ENCODE peak calls at places on chromosomes 7 and 10, in four cellular contexts. One of them, this sample, is unnamed.

GRCh38 chr7:127251458-127252379 is 1.0 kb downstream of the GRM8 start:
- DNase-seq in DMS79 treated with DMSO at 0.1 percent for 48 hours: peak
- DNase-seq in stimulated activated naive CD4-positive, alpha-beta T cell: no peak
- DNase-seq in MV-4-11: no peak
- DNase-seq in this sample: no peak

GRCh38 chr7:78736548-78736947 is 716.9 kb downstream of the MAGI2 start:
- DNase-seq in DMS79 treated with DMSO at 0.1 percent for 48 hours: no peak
- DNase-seq in stimulated activated naive CD4-positive, alpha-beta T cell: no peak
- DNase-seq in MV-4-11: no peak
- DNase-seq in this sample: no peak

GRCh38 chr7:44201813-44202212 is 1.0 kb downstream of the YKT6 start:
- DNase-seq in DMS79 treated with DMSO at 0.1 percent for 48 hours: no peak
- DNase-seq in stimulated activated naive CD4-positive, alpha-beta T cell: no peak
- DNase-seq in MV-4-11: no peak
- DNase-seq in this sample: no peak

GRCh38 chr7:131653418-131654248 is 97.2 kb upstream of the PODXL start:
- DNase-seq in DMS79 treated with DMSO at 0.1 percent for 48 hours: peak
- DNase-seq in stimulated activated naive CD4-positive, alpha-beta T cell: no peak
- DNase-seq in MV-4-11: no peak
- DNase-seq in this sample: no peak

GRCh38 chr7:5423272-5423843 is at the start of gene TNRC18:
- DNase-seq in DMS79 treated with DMSO at 0.1 percent for 48 hours: peak
- DNase-seq in stimulated activated naive CD4-positive, alpha-beta T cell: no peak
- DNase-seq in MV-4-11: no peak
- DNase-seq in this sample: no peak

GRCh38 chr7:100677308-100678095 is 4.0 kb downstream of the GNB2 start:
- DNase-seq in DMS79 treated with DMSO at 0.1 percent for 48 hours: no peak
- DNase-seq in stimulated activated naive CD4-positive, alpha-beta T cell: no peak
- DNase-seq in MV-4-11: no peak
- DNase-seq in this sample: no peak

GRCh38 chr10:45580371-45580770 is 92.2 kb downstream of the ZFAND4 start:
- DNase-seq in DMS79 treated with DMSO at 0.1 percent for 48 hours: no peak
- DNase-seq in stimulated activated naive CD4-positive, alpha-beta T cell: peak
- DNase-seq in MV-4-11: no peak
- DNase-seq in this sample: no peak

GRCh38 chr7:112504093-112504695 is 23.4 kb downstream of the LSMEM1 start:
- DNase-seq in DMS79 treated with DMSO at 0.1 percent for 48 hours: no peak
- DNase-seq in stimulated activated naive CD4-positive, alpha-beta T cell: no peak
- DNase-seq in MV-4-11: no peak
- DNase-seq in this sample: no peak

GRCh38 chr7:30159698-30160143 is 24.9 kb downstream of the MTURN start:
- DNase-seq in DMS79 treated with DMSO at 0.1 percent for 48 hours: peak
- DNase-seq in stimulated activated naive CD4-positive, alpha-beta T cell: no peak
- DNase-seq in MV-4-11: peak
- DNase-seq in this sample: no peak

GRCh38 chr7:66682350-66683093 is 53.8 kb downstream of the KCTD7 start:
- DNase-seq in DMS79 treated with DMSO at 0.1 percent for 48 hours: no peak
- DNase-seq in stimulated activated naive CD4-positive, alpha-beta T cell: no peak
- DNase-seq in MV-4-11: no peak
- DNase-seq in this sample: no peak

GRCh38 chr10:48655426-48656240 is 29.0 kb upstream of the WDFY4 start:
- DNase-seq in DMS79 treated with DMSO at 0.1 percent for 48 hours: peak
- DNase-seq in stimulated activated naive CD4-positive, alpha-beta T cell: no peak
- DNase-seq in MV-4-11: no peak
- DNase-seq in this sample: no peak

GRCh38 chr7:30815016-30815854 is 44.0 kb downstream of the MINDY4 start:
- DNase-seq in DMS79 treated with DMSO at 0.1 percent for 48 hours: peak
- DNase-seq in stimulated activated naive CD4-positive, alpha-beta T cell: no peak
- DNase-seq in MV-4-11: no peak
- DNase-seq in this sample: no peak

GRCh38 chr7:12103948-12104347 is 107.1 kb upstream of the TMEM106B start:
- DNase-seq in DMS79 treated with DMSO at 0.1 percent for 48 hours: no peak
- DNase-seq in stimulated activated naive CD4-positive, alpha-beta T cell: no peak
- DNase-seq in MV-4-11: no peak
- DNase-seq in this sample: no peak

GRCh38 chr7:39459606-39460090 is 106.6 kb upstream of the YAE1 start:
- DNase-seq in DMS79 treated with DMSO at 0.1 percent for 48 hours: no peak
- DNase-seq in stimulated activated naive CD4-positive, alpha-beta T cell: no peak
- DNase-seq in MV-4-11: no peak
- DNase-seq in this sample: no peak

GRCh38 chr7:98204670-98205069 is 6.6 kb upstream of the BHLHA15 start:
- DNase-seq in DMS79 treated with DMSO at 0.1 percent for 48 hours: no peak
- DNase-seq in stimulated activated naive CD4-positive, alpha-beta T cell: no peak
- DNase-seq in MV-4-11: no peak
- DNase-seq in this sample: no peak

GRCh38 chr10:97589479-97589878 is at the start of gene C10orf62:
- DNase-seq in DMS79 treated with DMSO at 0.1 percent for 48 hours: no peak
- DNase-seq in stimulated activated naive CD4-positive, alpha-beta T cell: no peak
- DNase-seq in MV-4-11: no peak
- DNase-seq in this sample: no peak

GRCh38 chr10:34933676-34934075 is 118.6 kb upstream of the PARD3 start:
- DNase-seq in DMS79 treated with DMSO at 0.1 percent for 48 hours: no peak
- DNase-seq in stimulated activated naive CD4-positive, alpha-beta T cell: no peak
- DNase-seq in MV-4-11: no peak
- DNase-seq in this sample: no peak

GRCh38 chr10:133257489-133258065 is 19.1 kb downstream of the ADAM8 start:
- DNase-seq in DMS79 treated with DMSO at 0.1 percent for 48 hours: no peak
- DNase-seq in stimulated activated naive CD4-positive, alpha-beta T cell: no peak
- DNase-seq in MV-4-11: peak
- DNase-seq in this sample: no peak

GRCh38 chr10:94424714-94425337 is 22.5 kb downstream of the TBC1D12 start:
- DNase-seq in DMS79 treated with DMSO at 0.1 percent for 48 hours: no peak
- DNase-seq in stimulated activated naive CD4-positive, alpha-beta T cell: no peak
- DNase-seq in MV-4-11: no peak
- DNase-seq in this sample: no peak

GRCh38 chr7:16647435-16647960 is 1.5 kb downstream of the BZW2 start:
- DNase-seq in DMS79 treated with DMSO at 0.1 percent for 48 hours: peak
- DNase-seq in stimulated activated naive CD4-positive, alpha-beta T cell: no peak
- DNase-seq in MV-4-11: no peak
- DNase-seq in this sample: no peak

GRCh38 chr10:123869015-123869414 is 22.6 kb downstream of the CPXM2 start:
- DNase-seq in DMS79 treated with DMSO at 0.1 percent for 48 hours: peak
- DNase-seq in stimulated activated naive CD4-positive, alpha-beta T cell: no peak
- DNase-seq in MV-4-11: no peak
- DNase-seq in this sample: no peak

GRCh38 chr10:78798976-78799730 is 269.6 kb upstream of the ZMIZ1 start:
- DNase-seq in DMS79 treated with DMSO at 0.1 percent for 48 hours: no peak
- DNase-seq in stimulated activated naive CD4-positive, alpha-beta T cell: no peak
- DNase-seq in MV-4-11: no peak
- DNase-seq in this sample: no peak

GRCh38 chr7:106176414-106177294 is 64.5 kb upstream of the SYPL1 start:
- DNase-seq in DMS79 treated with DMSO at 0.1 percent for 48 hours: peak
- DNase-seq in stimulated activated naive CD4-positive, alpha-beta T cell: peak
- DNase-seq in MV-4-11: peak
- DNase-seq in this sample: peak

GRCh38 chr10:114845978-114846693 is 24.6 kb downstream of the FHIP2A start:
- DNase-seq in DMS79 treated with DMSO at 0.1 percent for 48 hours: no peak
- DNase-seq in stimulated activated naive CD4-positive, alpha-beta T cell: no peak
- DNase-seq in MV-4-11: no peak
- DNase-seq in this sample: no peak

GRCh38 chr10:99917963-99918825 is 91.6 kb downstream of the DNMBP start:
- DNase-seq in DMS79 treated with DMSO at 0.1 percent for 48 hours: no peak
- DNase-seq in stimulated activated naive CD4-positive, alpha-beta T cell: no peak
- DNase-seq in MV-4-11: no peak
- DNase-seq in this sample: no peak

GRCh38 chr7:130910949-130911944 is 177.2 kb upstream of the KLF14 start:
- DNase-seq in DMS79 treated with DMSO at 0.1 percent for 48 hours: no peak
- DNase-seq in stimulated activated naive CD4-positive, alpha-beta T cell: no peak
- DNase-seq in MV-4-11: no peak
- DNase-seq in this sample: no peak

GRCh38 chr7:33509251-33509650 is 379.9 kb downstream of the BBS9 start:
- DNase-seq in DMS79 treated with DMSO at 0.1 percent for 48 hours: no peak
- DNase-seq in stimulated activated naive CD4-positive, alpha-beta T cell: no peak
- DNase-seq in MV-4-11: no peak
- DNase-seq in this sample: no peak

GRCh38 chr7:1694981-1695511 is 25.0 kb downstream of the ELFN1 start:
- DNase-seq in DMS79 treated with DMSO at 0.1 percent for 48 hours: no peak
- DNase-seq in stimulated activated naive CD4-positive, alpha-beta T cell: no peak
- DNase-seq in MV-4-11: no peak
- DNase-seq in this sample: no peak

GRCh38 chr7:158461824-158462223 is 125.8 kb downstream of the PTPRN2 start:
- DNase-seq in DMS79 treated with DMSO at 0.1 percent for 48 hours: no peak
- DNase-seq in stimulated activated naive CD4-positive, alpha-beta T cell: no peak
- DNase-seq in MV-4-11: no peak
- DNase-seq in this sample: no peak

GRCh38 chr10:30819306-30820190 is 190.0 kb upstream of the LYZL2 start:
- DNase-seq in DMS79 treated with DMSO at 0.1 percent for 48 hours: no peak
- DNase-seq in stimulated activated naive CD4-positive, alpha-beta T cell: no peak
- DNase-seq in MV-4-11: no peak
- DNase-seq in this sample: no peak